ENCODE peak calls at places on chromosomes 11 and 22, in ten cellular contexts. One of them, this sample, is unnamed.

GRCh38 chr11:82676483-82677094 is 57.1 kb downstream of the FAM181B start:
- DNase-seq in epithelial cell of esophagus: no peak
- DNase-seq in HFF-Myc: no peak
- DNase-seq in fibroblast of mammary gland: no peak
- DNase-seq in fibroblast of the aortic adventitia: no peak
- DNase-seq in fibroblast of lung: no peak
- DNase-seq in activated B cell treated with CpG ODN at 0.5 μM for 24 hours: no peak
- DNase-seq in AG09319: no peak
- DNase-seq in cardiac muscle cell: no peak
- DNase-seq in BE2C: no peak
- DNase-seq in this sample: no peak

GRCh38 chr11:86046111-86046510 is 22.8 kb downstream of the PICALM start:
- DNase-seq in epithelial cell of esophagus: peak; percentile 63
- DNase-seq in HFF-Myc: no peak
- DNase-seq in fibroblast of mammary gland: peak; percentile 57
- DNase-seq in fibroblast of the aortic adventitia: no peak
- DNase-seq in fibroblast of lung: peak; percentile 45
- DNase-seq in activated B cell treated with CpG ODN at 0.5 μM for 24 hours: no peak
- DNase-seq in AG09319: no peak
- DNase-seq in cardiac muscle cell: no peak
- DNase-seq in BE2C: no peak
- DNase-seq in this sample: no peak

GRCh38 chr11:21520244-21520643 is 672.6 kb upstream of the ANO5 start:
- DNase-seq in epithelial cell of esophagus: no peak
- DNase-seq in HFF-Myc: no peak
- DNase-seq in fibroblast of mammary gland: no peak
- DNase-seq in fibroblast of the aortic adventitia: no peak
- DNase-seq in fibroblast of lung: no peak
- DNase-seq in activated B cell treated with CpG ODN at 0.5 μM for 24 hours: no peak
- DNase-seq in AG09319: no peak
- DNase-seq in cardiac muscle cell: no peak
- DNase-seq in BE2C: no peak
- DNase-seq in this sample: no peak

GRCh38 chr11:61273151-61274078 is 21.7 kb downstream of the VWCE start:
- DNase-seq in epithelial cell of esophagus: peak; percentile 34
- DNase-seq in HFF-Myc: no peak
- DNase-seq in fibroblast of mammary gland: no peak
- DNase-seq in fibroblast of the aortic adventitia: peak; percentile 59
- DNase-seq in fibroblast of lung: no peak
- DNase-seq in activated B cell treated with CpG ODN at 0.5 μM for 24 hours: no peak
- DNase-seq in AG09319: no peak
- DNase-seq in cardiac muscle cell: no peak
- DNase-seq in BE2C: no peak
- DNase-seq in this sample: no peak

GRCh38 chr22:42964994-42965699 is 49.8 kb downstream of the PACSIN2 start:
- DNase-seq in epithelial cell of esophagus: peak; percentile 61
- DNase-seq in HFF-Myc: no peak
- DNase-seq in fibroblast of mammary gland: peak; percentile 68
- DNase-seq in fibroblast of the aortic adventitia: no peak
- DNase-seq in fibroblast of lung: no peak
- DNase-seq in activated B cell treated with CpG ODN at 0.5 μM for 24 hours: no peak
- DNase-seq in AG09319: no peak
- DNase-seq in cardiac muscle cell: no peak
- DNase-seq in BE2C: no peak
- DNase-seq in this sample: no peak

GRCh38 chr22:20520093-20520511 is 12.7 kb downstream of the MED15 start:
- DNase-seq in epithelial cell of esophagus: peak; percentile 37
- DNase-seq in HFF-Myc: no peak
- DNase-seq in fibroblast of mammary gland: peak; percentile 87
- DNase-seq in fibroblast of the aortic adventitia: no peak
- DNase-seq in fibroblast of lung: peak; percentile 64
- DNase-seq in activated B cell treated with CpG ODN at 0.5 μM for 24 hours: no peak
- DNase-seq in AG09319: no peak
- DNase-seq in cardiac muscle cell: no peak
- DNase-seq in BE2C: no peak
- DNase-seq in this sample: no peak

GRCh38 chr22:50641696-50642607 is 14.0 kb upstream of the ARSA start:
- DNase-seq in epithelial cell of esophagus: peak; percentile 25
- DNase-seq in HFF-Myc: no peak
- DNase-seq in fibroblast of mammary gland: peak; percentile 29
- DNase-seq in fibroblast of the aortic adventitia: no peak
- DNase-seq in fibroblast of lung: peak; percentile 33
- DNase-seq in activated B cell treated with CpG ODN at 0.5 μM for 24 hours: no peak
- DNase-seq in AG09319: no peak
- DNase-seq in cardiac muscle cell: peak; percentile 75
- DNase-seq in BE2C: peak; percentile 26
- DNase-seq in this sample: no peak

GRCh38 chr11:104653011-104653806 is 245.1 kb downstream of the CASP12 start:
- DNase-seq in epithelial cell of esophagus: no peak
- DNase-seq in HFF-Myc: no peak
- DNase-seq in fibroblast of mammary gland: peak; percentile 20
- DNase-seq in fibroblast of the aortic adventitia: peak; percentile 10
- DNase-seq in fibroblast of lung: peak; percentile 71
- DNase-seq in activated B cell treated with CpG ODN at 0.5 μM for 24 hours: no peak
- DNase-seq in AG09319: no peak
- DNase-seq in cardiac muscle cell: peak; percentile 34
- DNase-seq in BE2C: peak; percentile 37
- DNase-seq in this sample: no peak

GRCh38 chr11:83643115-83643514 is 356.9 kb upstream of the CCDC90B start:
- DNase-seq in epithelial cell of esophagus: no peak
- DNase-seq in HFF-Myc: no peak
- DNase-seq in fibroblast of mammary gland: no peak
- DNase-seq in fibroblast of the aortic adventitia: no peak
- DNase-seq in fibroblast of lung: no peak
- DNase-seq in activated B cell treated with CpG ODN at 0.5 μM for 24 hours: no peak
- DNase-seq in AG09319: no peak
- DNase-seq in cardiac muscle cell: no peak
- DNase-seq in BE2C: no peak
- DNase-seq in this sample: no peak

GRCh38 chr11:1197886-1198765 is 24.7 kb upstream of the MUC5B start:
- DNase-seq in epithelial cell of esophagus: no peak
- DNase-seq in HFF-Myc: no peak
- DNase-seq in fibroblast of mammary gland: no peak
- DNase-seq in fibroblast of the aortic adventitia: no peak
- DNase-seq in fibroblast of lung: no peak
- DNase-seq in activated B cell treated with CpG ODN at 0.5 μM for 24 hours: no peak
- DNase-seq in AG09319: no peak
- DNase-seq in cardiac muscle cell: no peak
- DNase-seq in BE2C: no peak
- DNase-seq in this sample: no peak

GRCh38 chr22:20981787-20982562 is at the start of gene LZTR1:
- DNase-seq in epithelial cell of esophagus: peak; percentile 90
- DNase-seq in HFF-Myc: no peak
- DNase-seq in fibroblast of mammary gland: peak; percentile 76
- DNase-seq in fibroblast of the aortic adventitia: peak; percentile 80
- DNase-seq in fibroblast of lung: peak; percentile 87
- DNase-seq in activated B cell treated with CpG ODN at 0.5 μM for 24 hours: peak; percentile 74
- DNase-seq in AG09319: peak; percentile 59
- DNase-seq in cardiac muscle cell: peak; percentile 87
- DNase-seq in BE2C: peak; percentile 89
- DNase-seq in this sample: peak; percentile 91

GRCh38 chr22:26585104-26585790 is 4.7 kb downstream of the TPST2 start:
- DNase-seq in epithelial cell of esophagus: peak; percentile 66
- DNase-seq in HFF-Myc: no peak
- DNase-seq in fibroblast of mammary gland: peak; percentile 68
- DNase-seq in fibroblast of the aortic adventitia: peak; percentile 70
- DNase-seq in fibroblast of lung: peak; percentile 84
- DNase-seq in activated B cell treated with CpG ODN at 0.5 μM for 24 hours: no peak
- DNase-seq in AG09319: peak; percentile 44
- DNase-seq in cardiac muscle cell: peak; percentile 82
- DNase-seq in BE2C: peak; percentile 84
- DNase-seq in this sample: no peak

GRCh38 chr11:131829725-131830124 is 459.3 kb downstream of the NTM start:
- DNase-seq in epithelial cell of esophagus: no peak
- DNase-seq in HFF-Myc: no peak
- DNase-seq in fibroblast of mammary gland: no peak
- DNase-seq in fibroblast of the aortic adventitia: no peak
- DNase-seq in fibroblast of lung: no peak
- DNase-seq in activated B cell treated with CpG ODN at 0.5 μM for 24 hours: no peak
- DNase-seq in AG09319: no peak
- DNase-seq in cardiac muscle cell: no peak
- DNase-seq in BE2C: no peak
- DNase-seq in this sample: no peak

GRCh38 chr11:132202621-132203020 is 832.2 kb downstream of the NTM start:
- DNase-seq in epithelial cell of esophagus: no peak
- DNase-seq in HFF-Myc: no peak
- DNase-seq in fibroblast of mammary gland: no peak
- DNase-seq in fibroblast of the aortic adventitia: peak; percentile 22
- DNase-seq in fibroblast of lung: peak; percentile 78
- DNase-seq in activated B cell treated with CpG ODN at 0.5 μM for 24 hours: no peak
- DNase-seq in AG09319: no peak
- DNase-seq in cardiac muscle cell: no peak
- DNase-seq in BE2C: no peak
- DNase-seq in this sample: no peak

GRCh38 chr11:27277843-27278242 is 85.2 kb downstream of the CCDC34 start:
- DNase-seq in epithelial cell of esophagus: no peak
- DNase-seq in HFF-Myc: no peak
- DNase-seq in fibroblast of mammary gland: no peak
- DNase-seq in fibroblast of the aortic adventitia: no peak
- DNase-seq in fibroblast of lung: no peak
- DNase-seq in activated B cell treated with CpG ODN at 0.5 μM for 24 hours: no peak
- DNase-seq in AG09319: no peak
- DNase-seq in cardiac muscle cell: no peak
- DNase-seq in BE2C: no peak
- DNase-seq in this sample: no peak
- TF ChIP-seq CTCF in epithelial cell of esophagus: no peak
- TF ChIP-seq CTCF in HFF-Myc: no peak
- TF ChIP-seq CTCF in fibroblast of mammary gland: no peak
- TF ChIP-seq CTCF in fibroblast of the aortic adventitia: no peak
- TF ChIP-seq CTCF in fibroblast of lung: no peak
- TF ChIP-seq CTCF in activated B cell treated with CpG ODN at 0.5 μM for 24 hours: no peak
- TF ChIP-seq CTCF in AG09319: no peak
- TF ChIP-seq CTCF in cardiac muscle cell: no peak
- TF ChIP-seq CTCF in BE2C: no peak
- TF ChIP-seq CTCF in this sample: no peak

GRCh38 chr22:27794244-27794643 is 7.3 kb downstream of the MN1 start:
- DNase-seq in epithelial cell of esophagus: no peak
- DNase-seq in HFF-Myc: no peak
- DNase-seq in fibroblast of mammary gland: no peak
- DNase-seq in fibroblast of the aortic adventitia: no peak
- DNase-seq in fibroblast of lung: no peak
- DNase-seq in activated B cell treated with CpG ODN at 0.5 μM for 24 hours: no peak
- DNase-seq in AG09319: no peak
- DNase-seq in cardiac muscle cell: no peak
- DNase-seq in BE2C: no peak
- DNase-seq in this sample: no peak

GRCh38 chr22:27795053-27795452 is 6.5 kb downstream of the MN1 start:
- DNase-seq in epithelial cell of esophagus: no peak
- DNase-seq in HFF-Myc: no peak
- DNase-seq in fibroblast of mammary gland: no peak
- DNase-seq in fibroblast of the aortic adventitia: no peak
- DNase-seq in fibroblast of lung: no peak
- DNase-seq in activated B cell treated with CpG ODN at 0.5 μM for 24 hours: no peak
- DNase-seq in AG09319: no peak
- DNase-seq in cardiac muscle cell: no peak
- DNase-seq in BE2C: no peak
- DNase-seq in this sample: peak; percentile 62

GRCh38 chr22:27797793-27798525 is 3.6 kb downstream of the MN1 start:
- DNase-seq in epithelial cell of esophagus: no peak
- DNase-seq in HFF-Myc: no peak
- DNase-seq in fibroblast of mammary gland: no peak
- DNase-seq in fibroblast of the aortic adventitia: no peak
- DNase-seq in fibroblast of lung: peak; percentile 22
- DNase-seq in activated B cell treated with CpG ODN at 0.5 μM for 24 hours: no peak
- DNase-seq in AG09319: no peak
- DNase-seq in cardiac muscle cell: no peak
- DNase-seq in BE2C: no peak
- DNase-seq in this sample: no peak

GRCh38 chr22:27796829-27797792 is 4.4 kb downstream of the MN1 start:
- DNase-seq in epithelial cell of esophagus: no peak
- DNase-seq in HFF-Myc: no peak
- DNase-seq in fibroblast of mammary gland: no peak
- DNase-seq in fibroblast of the aortic adventitia: no peak
- DNase-seq in fibroblast of lung: peak; percentile 12
- DNase-seq in activated B cell treated with CpG ODN at 0.5 μM for 24 hours: no peak
- DNase-seq in AG09319: no peak
- DNase-seq in cardiac muscle cell: no peak
- DNase-seq in BE2C: no peak
- DNase-seq in this sample: peak; percentile 28

GRCh38 chr22:27796118-27796517 is 5.4 kb downstream of the MN1 start:
- DNase-seq in epithelial cell of esophagus: peak; percentile 34
- DNase-seq in HFF-Myc: no peak
- DNase-seq in fibroblast of mammary gland: no peak
- DNase-seq in fibroblast of the aortic adventitia: no peak
- DNase-seq in fibroblast of lung: no peak
- DNase-seq in activated B cell treated with CpG ODN at 0.5 μM for 24 hours: no peak
- DNase-seq in AG09319: no peak
- DNase-seq in cardiac muscle cell: no peak
- DNase-seq in BE2C: no peak
- DNase-seq in this sample: no peak
- TF ChIP-seq CTCF in epithelial cell of esophagus: no peak
- TF ChIP-seq CTCF in HFF-Myc: no peak
- TF ChIP-seq CTCF in fibroblast of mammary gland: no peak
- TF ChIP-seq CTCF in fibroblast of the aortic adventitia: no peak
- TF ChIP-seq CTCF in fibroblast of lung: no peak
- TF ChIP-seq CTCF in activated B cell treated with CpG ODN at 0.5 μM for 24 hours: no peak
- TF ChIP-seq CTCF in AG09319: no peak
- TF ChIP-seq CTCF in cardiac muscle cell: no peak
- TF ChIP-seq CTCF in BE2C: no peak
- TF ChIP-seq CTCF in this sample: no peak

GRCh38 chr11:44728085-44728410 is 1.3 kb downstream of the TSPAN18 start:
- DNase-seq in epithelial cell of esophagus: no peak
- DNase-seq in HFF-Myc: no peak
- DNase-seq in fibroblast of mammary gland: no peak
- DNase-seq in fibroblast of the aortic adventitia: no peak
- DNase-seq in fibroblast of lung: no peak
- DNase-seq in activated B cell treated with CpG ODN at 0.5 μM for 24 hours: no peak
- DNase-seq in AG09319: no peak
- DNase-seq in cardiac muscle cell: no peak
- DNase-seq in BE2C: no peak
- DNase-seq in this sample: no peak
- TF ChIP-seq CTCF in epithelial cell of esophagus: no peak
- TF ChIP-seq CTCF in HFF-Myc: no peak
- TF ChIP-seq CTCF in fibroblast of mammary gland: no peak
- TF ChIP-seq CTCF in fibroblast of the aortic adventitia: no peak
- TF ChIP-seq CTCF in fibroblast of lung: no peak
- TF ChIP-seq CTCF in activated B cell treated with CpG ODN at 0.5 μM for 24 hours: no peak
- TF ChIP-seq CTCF in AG09319: no peak
- TF ChIP-seq CTCF in cardiac muscle cell: no peak
- TF ChIP-seq CTCF in BE2C: no peak
- TF ChIP-seq CTCF in this sample: peak; percentile 57

DNA sequence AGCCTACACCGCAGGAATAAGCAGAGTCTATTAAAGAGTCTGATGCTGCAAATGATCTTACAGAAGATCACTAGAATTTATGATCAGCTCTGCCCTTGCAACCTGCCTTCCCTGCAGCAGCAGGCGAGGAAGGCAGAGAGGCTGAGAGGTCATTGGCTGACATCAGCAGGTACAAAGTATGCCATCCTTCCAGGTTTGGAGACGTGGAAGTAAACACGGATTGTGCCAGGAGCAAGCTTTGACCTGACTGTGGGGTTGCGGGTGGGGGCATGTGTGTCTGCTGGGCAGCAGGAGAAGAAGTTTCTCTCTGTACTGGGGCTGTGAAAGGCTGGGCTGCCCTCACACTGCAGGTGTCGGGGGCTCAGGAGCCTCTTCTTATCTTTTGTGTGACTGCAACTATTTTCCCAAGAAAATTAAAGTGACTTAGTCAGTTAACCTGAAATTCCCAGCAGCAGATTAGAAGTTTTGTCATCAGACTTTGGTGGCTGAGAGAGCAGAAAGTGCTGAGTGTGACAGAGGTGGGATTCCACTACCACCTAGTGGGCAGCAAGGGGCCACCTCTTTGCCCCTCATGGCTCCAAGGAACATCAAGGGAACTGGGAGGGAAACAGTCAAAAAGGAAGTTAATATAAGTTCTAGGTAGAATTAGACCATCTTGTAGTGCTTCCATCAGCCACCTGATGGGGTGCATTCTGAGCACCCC is 565.9 kb downstream of the ETS1 start:
- DNase-seq in epithelial cell of esophagus: no peak
- DNase-seq in HFF-Myc: no peak
- DNase-seq in fibroblast of mammary gland: no peak
- DNase-seq in fibroblast of the aortic adventitia: peak; percentile 46
- DNase-seq in fibroblast of lung: peak; percentile 21
- DNase-seq in activated B cell treated with CpG ODN at 0.5 μM for 24 hours: no peak
- DNase-seq in AG09319: no peak
- DNase-seq in cardiac muscle cell: peak; percentile 48
- DNase-seq in BE2C: no peak
- DNase-seq in this sample: peak; percentile 33
- TF ChIP-seq CTCF in epithelial cell of esophagus: peak; percentile 22
- TF ChIP-seq CTCF in HFF-Myc: peak; percentile 54
- TF ChIP-seq CTCF in fibroblast of mammary gland: peak; percentile 32
- TF ChIP-seq CTCF in fibroblast of the aortic adventitia: peak; percentile 53
- TF ChIP-seq CTCF in fibroblast of lung: peak; percentile 35
- TF ChIP-seq CTCF in activated B cell treated with CpG ODN at 0.5 μM for 24 hours: no peak
- TF ChIP-seq CTCF in AG09319: peak; percentile 49
- TF ChIP-seq CTCF in cardiac muscle cell: peak; percentile 62
- TF ChIP-seq CTCF in BE2C: peak; percentile 22
- TF ChIP-seq CTCF in this sample: peak; percentile 39

This sample was measured in glutamatergic neuron.